ENCODE peak calls at places on chromosome 10, in seven cellular contexts. One of them, this sample, is unnamed.

GRCh38 chr10:31318382-31318853 is 598 bp upstream of the ZEB1 start:
- DNase-seq in AG08396: peak; percentile 60
- DNase-seq in stimulated activated CD8-positive, alpha-beta memory T cell treated with anti-CD3 and anti-CD28 coated beads, Interleukin-15, amount 100 ng/mL, for 24 hours: peak; percentile 14
- DNase-seq in iris pigment epithelial cell: peak; percentile 82
- DNase-seq in PC-3: peak; percentile 75
- DNase-seq in activated T-cell treated with anti-CD3 and anti-CD28 coated beads, Interleukin-2, amount 50 U/mL, for 72 hours: no peak
- DNase-seq in heart left ventricle: peak; percentile 70
- DNase-seq in this sample: peak; percentile 88

GRCh38 chr10:131435760-131436448 is 124.4 kb upstream of the TCERG1L start:
- DNase-seq in PC-3: peak; percentile 19
- DNase-seq in iris pigment epithelial cell: peak; percentile 1
- DNase-seq in activated T-cell treated with anti-CD3 and anti-CD28 coated beads, Interleukin-2, amount 50 U/mL, for 72 hours: no peak
- DNase-seq in AG08396: no peak
- DNase-seq in stimulated activated CD8-positive, alpha-beta memory T cell treated with anti-CD3 and anti-CD28 coated beads, Interleukin-15, amount 100 ng/mL, for 24 hours: no peak
- DNase-seq in heart left ventricle: no peak
- DNase-seq in this sample: no peak

GRCh38 chr10:132364594-132364970 is 32.4 kb upstream of the PWWP2B start:
- DNase-seq in AG08396: no peak
- DNase-seq in heart left ventricle: no peak
- DNase-seq in PC-3: no peak
- DNase-seq in iris pigment epithelial cell: no peak
- DNase-seq in activated T-cell treated with anti-CD3 and anti-CD28 coated beads, Interleukin-2, amount 50 U/mL, for 72 hours: peak; percentile 46
- DNase-seq in stimulated activated CD8-positive, alpha-beta memory T cell treated with anti-CD3 and anti-CD28 coated beads, Interleukin-15, amount 100 ng/mL, for 24 hours: peak; percentile 54
- DNase-seq in this sample: no peak

GRCh38 chr10:53025172-53025651 is 252.6 kb upstream of the MBL2 start:
- DNase-seq in iris pigment epithelial cell: peak; percentile 0
- DNase-seq in PC-3: peak; percentile 85
- DNase-seq in heart left ventricle: no peak
- DNase-seq in stimulated activated CD8-positive, alpha-beta memory T cell treated with anti-CD3 and anti-CD28 coated beads, Interleukin-15, amount 100 ng/mL, for 24 hours: no peak
- DNase-seq in AG08396: no peak
- DNase-seq in activated T-cell treated with anti-CD3 and anti-CD28 coated beads, Interleukin-2, amount 50 U/mL, for 72 hours: no peak
- DNase-seq in this sample: no peak

GRCh38 chr10:110305767-110306451 is 1.2 kb upstream of the SMNDC1 start:
- DNase-seq in activated T-cell treated with anti-CD3 and anti-CD28 coated beads, Interleukin-2, amount 50 U/mL, for 72 hours: peak; percentile 56
- DNase-seq in PC-3: peak; percentile 83
- DNase-seq in iris pigment epithelial cell: peak; percentile 96
- DNase-seq in AG08396: peak; percentile 60
- DNase-seq in stimulated activated CD8-positive, alpha-beta memory T cell treated with anti-CD3 and anti-CD28 coated beads, Interleukin-15, amount 100 ng/mL, for 24 hours: no peak
- DNase-seq in heart left ventricle: no peak
- DNase-seq in this sample: peak; percentile 97

GRCh38 chr10:11367505-11367904 is 243.9 kb downstream of the USP6NL start:
- DNase-seq in stimulated activated CD8-positive, alpha-beta memory T cell treated with anti-CD3 and anti-CD28 coated beads, Interleukin-15, amount 100 ng/mL, for 24 hours: no peak
- DNase-seq in AG08396: no peak
- DNase-seq in iris pigment epithelial cell: no peak
- DNase-seq in activated T-cell treated with anti-CD3 and anti-CD28 coated beads, Interleukin-2, amount 50 U/mL, for 72 hours: no peak
- DNase-seq in PC-3: no peak
- DNase-seq in heart left ventricle: no peak
- DNase-seq in this sample: no peak

GRCh38 chr10:72315611-72316385 is 38.9 kb downstream of the DNAJB12 start:
- DNase-seq in PC-3: peak; percentile 82
- DNase-seq in heart left ventricle: peak; percentile 82
- DNase-seq in iris pigment epithelial cell: peak; percentile 48
- DNase-seq in stimulated activated CD8-positive, alpha-beta memory T cell treated with anti-CD3 and anti-CD28 coated beads, Interleukin-15, amount 100 ng/mL, for 24 hours: no peak
- DNase-seq in AG08396: no peak
- DNase-seq in activated T-cell treated with anti-CD3 and anti-CD28 coated beads, Interleukin-2, amount 50 U/mL, for 72 hours: no peak
- DNase-seq in this sample: no peak

GRCh38 chr10:9762966-9763656 is 1254.6 kb upstream of the CELF2 start:
- DNase-seq in activated T-cell treated with anti-CD3 and anti-CD28 coated beads, Interleukin-2, amount 50 U/mL, for 72 hours: no peak
- DNase-seq in heart left ventricle: no peak
- DNase-seq in PC-3: no peak
- DNase-seq in AG08396: no peak
- DNase-seq in iris pigment epithelial cell: peak; percentile 84
- DNase-seq in stimulated activated CD8-positive, alpha-beta memory T cell treated with anti-CD3 and anti-CD28 coated beads, Interleukin-15, amount 100 ng/mL, for 24 hours: no peak
- DNase-seq in this sample: peak; percentile 41

GRCh38 chr10:75396861-75397570 is 4.5 kb downstream of the ZNF503 start:
- DNase-seq in iris pigment epithelial cell: peak; percentile 38
- DNase-seq in PC-3: peak; percentile 66
- DNase-seq in heart left ventricle: no peak
- DNase-seq in activated T-cell treated with anti-CD3 and anti-CD28 coated beads, Interleukin-2, amount 50 U/mL, for 72 hours: no peak
- DNase-seq in AG08396: peak; percentile 72
- DNase-seq in stimulated activated CD8-positive, alpha-beta memory T cell treated with anti-CD3 and anti-CD28 coated beads, Interleukin-15, amount 100 ng/mL, for 24 hours: no peak
- DNase-seq in this sample: no peak

GRCh38 chr10:62778125-62778524 is 26.4 kb upstream of the ADO start:
- DNase-seq in AG08396: no peak
- DNase-seq in heart left ventricle: no peak
- DNase-seq in activated T-cell treated with anti-CD3 and anti-CD28 coated beads, Interleukin-2, amount 50 U/mL, for 72 hours: peak; percentile 20
- DNase-seq in stimulated activated CD8-positive, alpha-beta memory T cell treated with anti-CD3 and anti-CD28 coated beads, Interleukin-15, amount 100 ng/mL, for 24 hours: no peak
- DNase-seq in iris pigment epithelial cell: no peak
- DNase-seq in PC-3: no peak
- DNase-seq in this sample: no peak

GRCh38 chr10:70906031-70906804 is 17.9 kb upstream of the PCBD1 start:
- DNase-seq in heart left ventricle: no peak
- DNase-seq in AG08396: no peak
- DNase-seq in PC-3: no peak
- DNase-seq in activated T-cell treated with anti-CD3 and anti-CD28 coated beads, Interleukin-2, amount 50 U/mL, for 72 hours: no peak
- DNase-seq in iris pigment epithelial cell: no peak
- DNase-seq in stimulated activated CD8-positive, alpha-beta memory T cell treated with anti-CD3 and anti-CD28 coated beads, Interleukin-15, amount 100 ng/mL, for 24 hours: no peak
- DNase-seq in this sample: no peak

GRCh38 chr10:624605-625334 is 64.7 kb downstream of the DIP2C start:
- DNase-seq in heart left ventricle: peak; percentile 88
- DNase-seq in PC-3: no peak
- DNase-seq in activated T-cell treated with anti-CD3 and anti-CD28 coated beads, Interleukin-2, amount 50 U/mL, for 72 hours: no peak
- DNase-seq in iris pigment epithelial cell: peak; percentile 77
- DNase-seq in AG08396: peak; percentile 62
- DNase-seq in stimulated activated CD8-positive, alpha-beta memory T cell treated with anti-CD3 and anti-CD28 coated beads, Interleukin-15, amount 100 ng/mL, for 24 hours: no peak
- DNase-seq in this sample: no peak

GRCh38 chr10:95756796-95757657 is 1.1 kb downstream of the ENTPD1 start:
- DNase-seq in stimulated activated CD8-positive, alpha-beta memory T cell treated with anti-CD3 and anti-CD28 coated beads, Interleukin-15, amount 100 ng/mL, for 24 hours: no peak
- DNase-seq in heart left ventricle: no peak
- DNase-seq in activated T-cell treated with anti-CD3 and anti-CD28 coated beads, Interleukin-2, amount 50 U/mL, for 72 hours: no peak
- DNase-seq in iris pigment epithelial cell: no peak
- DNase-seq in AG08396: no peak
- DNase-seq in PC-3: no peak
- DNase-seq in this sample: no peak

GRCh38 chr10:22476601-22477364 is 131.5 kb downstream of the SPAG6 start:
- DNase-seq in stimulated activated CD8-positive, alpha-beta memory T cell treated with anti-CD3 and anti-CD28 coated beads, Interleukin-15, amount 100 ng/mL, for 24 hours: no peak
- DNase-seq in activated T-cell treated with anti-CD3 and anti-CD28 coated beads, Interleukin-2, amount 50 U/mL, for 72 hours: no peak
- DNase-seq in AG08396: no peak
- DNase-seq in PC-3: no peak
- DNase-seq in heart left ventricle: no peak
- DNase-seq in iris pigment epithelial cell: no peak
- DNase-seq in this sample: no peak

GRCh38 chr10:102752934-102753664 is 9.4 kb downstream of the WBP1L start:
- DNase-seq in AG08396: peak; percentile 42
- DNase-seq in activated T-cell treated with anti-CD3 and anti-CD28 coated beads, Interleukin-2, amount 50 U/mL, for 72 hours: peak; percentile 11
- DNase-seq in heart left ventricle: no peak
- DNase-seq in stimulated activated CD8-positive, alpha-beta memory T cell treated with anti-CD3 and anti-CD28 coated beads, Interleukin-15, amount 100 ng/mL, for 24 hours: no peak
- DNase-seq in iris pigment epithelial cell: peak; percentile 91
- DNase-seq in PC-3: peak; percentile 37
- DNase-seq in this sample: peak; percentile 51